ENCODE peak calls at places on chromosomes 6 and 20, in five cellular contexts. S, E, L, B and N are unnamed samples.

GRCh38 chr6:3422457-3422816 is 34.4 kb downstream of the SLC22A23 start:
- DNase-seq in B (no peak), S (no peak), L (no peak), E (no peak), N (no peak)

GRCh38 chr6:156175971-156176421 is 601.2 kb upstream of the ARID1B start:
- DNase-seq in L (peak), S (no peak), B (peak), E (peak), N (no peak)

GRCh38 chr20:63249891-63250290 is 4.4 kb downstream of the NKAIN4 start:
- DNase-seq in S (no peak), L (no peak), B (no peak), E (no peak), N (no peak)

GRCh38 chr20:43910564-43910963 is 4.1 kb upstream of the TOX2 start:
- DNase-seq in B (no peak), L (no peak), S (no peak), E (no peak), N (no peak)

GRCh38 chr20:3784226-3784853 is 2.2 kb downstream of the CENPB start:
- DNase-seq in L (no peak), B (no peak), S (no peak), E (no peak), N (no peak)

GRCh38 chr6:108074359-108075144 is at the start of gene OSTM1:
- DNase-seq in S (peak), E (peak), L (peak), B (peak), N (peak)

GRCh38 chr6:82385961-82386360 is 22.3 kb downstream of the TPBG start:
- DNase-seq in B (no peak), E (peak), S (peak), L (no peak), N (peak)

GRCh38 chr20:37364013-37364926 is 18.3 kb downstream of the SRC start:
- DNase-seq in L (no peak), B (no peak), S (no peak), E (no peak), N (no peak)

GRCh38 chr20:58714923-58715708 is 22.5 kb downstream of the NPEPL1 start:
- DNase-seq in B (no peak), E (no peak), S (no peak), L (no peak), N (no peak)

GRCh38 chr6:3009930-3010329 is 10.2 kb downstream of the NQO2 start:
- DNase-seq in E (no peak), B (no peak), S (no peak), L (no peak), N (no peak)

GRCh38 chr6:170122676-170123075 is 168.2 kb downstream of the DLL1 start:
- DNase-seq in S (no peak), E (peak), B (no peak), L (peak), N (no peak)

GRCh38 chr6:117449549-117450439 is 24.1 kb upstream of the ROS1 start:
- DNase-seq in B (peak), E (peak), L (peak), S (peak), N (no peak)

GRCh38 chr6:47476794-47477496 is 644 bp upstream of the CD2AP start:
- DNase-seq in E (no peak), S (no peak), L (no peak), B (no peak), N (no peak)

GRCh38 chr6:87066449-87067288 is 28.2 kb downstream of the CGA start:
- DNase-seq in E (peak), S (peak), L (peak), B (peak), N (peak)

GRCh38 chr6:116840091-116840490 is 11.2 kb upstream of the GPRC6A start:
- DNase-seq in L (no peak), B (no peak), S (no peak), E (peak), N (peak)

GRCh38 chr6:1930356-1930755 is 315.0 kb downstream of the GMDS start:
- DNase-seq in E (no peak), L (no peak), S (no peak), B (no peak), N (no peak)

GRCh38 chr6:148700047-148700712 is 46.6 kb upstream of the UST start:
- DNase-seq in B (no peak), E (no peak), L (no peak), S (no peak), N (no peak)

GRCh38 chr6:164751395-164751794 is 558.0 kb downstream of the C6orf118 start:
- DNase-seq in S (no peak), E (no peak), L (no peak), B (no peak), N (no peak)

GRCh38 chr6:164753517-164753916 is 555.9 kb downstream of the C6orf118 start:
- DNase-seq in E (peak), S (no peak), B (no peak), L (no peak), N (peak)

DNA sequence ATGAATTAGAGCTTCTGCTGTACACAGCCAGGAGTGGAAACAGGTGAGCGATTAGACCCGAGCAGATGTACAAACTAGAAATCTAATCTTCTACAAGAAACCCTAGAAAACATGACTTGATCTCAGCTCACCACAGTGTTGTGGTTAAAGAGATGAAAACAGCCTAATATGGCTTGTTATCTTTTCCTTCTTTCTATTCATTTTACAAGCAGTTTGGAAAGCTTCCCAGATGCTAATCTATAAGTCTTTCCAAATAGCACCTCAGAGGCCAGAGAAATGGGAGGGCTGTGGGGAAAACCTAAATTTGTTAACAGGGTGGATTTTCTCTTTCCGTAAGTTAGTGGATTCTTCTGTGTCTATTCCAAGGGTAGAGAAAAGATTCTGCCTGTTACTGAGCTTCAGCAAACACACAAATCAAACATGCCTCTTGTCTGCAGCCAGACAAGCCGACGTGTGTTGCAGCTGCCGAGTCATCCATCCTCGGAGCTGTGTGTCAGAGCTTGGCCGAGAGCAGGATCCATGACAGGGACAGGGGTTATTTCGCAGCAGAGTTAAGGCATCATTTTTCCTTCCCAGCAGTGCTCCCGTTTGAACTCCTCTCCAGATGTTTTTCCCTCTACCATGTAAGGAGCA is 560.2 kb downstream of the C6orf118 start:
- DNase-seq in S (no peak), E (peak), L (no peak), B (no peak), N (peak)
- H3K27ac ChIP-seq in S (no peak), E (no peak), L (no peak), B (no peak), N (no peak)

DNA sequence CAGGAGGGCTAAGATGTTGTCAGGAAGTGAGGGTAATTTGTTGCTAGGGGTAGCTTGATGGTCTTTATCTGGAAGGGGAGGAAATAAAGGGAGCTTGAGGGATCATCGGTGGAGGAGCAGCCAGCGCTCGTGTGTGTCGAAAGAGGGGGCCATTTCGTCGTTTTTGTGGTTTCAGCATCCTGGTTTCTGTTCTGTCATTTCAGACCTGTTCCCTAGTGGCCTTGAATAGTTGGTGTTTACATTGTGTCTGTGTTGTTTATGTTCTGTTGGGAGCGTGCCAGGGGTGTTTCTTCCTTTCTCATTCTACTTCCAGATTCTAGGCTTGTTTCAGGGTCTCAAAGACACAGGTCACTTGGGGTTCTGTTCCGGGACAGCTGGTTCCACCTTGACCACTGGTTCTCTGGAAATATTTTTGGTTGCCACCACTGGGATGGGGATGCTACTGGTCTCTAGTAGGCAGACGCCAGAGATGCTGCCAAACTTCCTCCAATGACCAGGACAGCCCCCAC is 113.9 kb upstream of the NAA20 start:
- DNase-seq in S (no peak), E (no peak), L (peak), B (no peak), N (no peak)
- TF ChIP-seq CTCF in S (no peak), E (no peak), L (no peak), B (no peak), N (no peak)

GRCh38 chr6:126054802-126055201 is 68.5 kb downstream of the TRMT11 start:
- DNase-seq in E (no peak), B (no peak), S (no peak), L (no peak), N (no peak)
- H3K27ac ChIP-seq in E (no peak), B (no peak), S (no peak), L (no peak), N (no peak)

GRCh38 chr20:33296206-33296605 is 13.2 kb downstream of the BPIFB1 start:
- DNase-seq in E (no peak), B (no peak), L (no peak), S (no peak), N (no peak)

GRCh38 chr20:33290852-33291251 is 7.8 kb downstream of the BPIFB1 start:
- DNase-seq in S (no peak), E (no peak), L (no peak), B (no peak), N (no peak)

GRCh38 chr20:33291416-33291815 is 8.4 kb downstream of the BPIFB1 start:
- DNase-seq in L (no peak), E (no peak), S (no peak), B (no peak), N (no peak)

GRCh38 chr20:33287884-33288283 is 4.9 kb downstream of the BPIFB1 start:
- DNase-seq in L (no peak), E (no peak), B (no peak), S (no peak), N (no peak)

DNA sequence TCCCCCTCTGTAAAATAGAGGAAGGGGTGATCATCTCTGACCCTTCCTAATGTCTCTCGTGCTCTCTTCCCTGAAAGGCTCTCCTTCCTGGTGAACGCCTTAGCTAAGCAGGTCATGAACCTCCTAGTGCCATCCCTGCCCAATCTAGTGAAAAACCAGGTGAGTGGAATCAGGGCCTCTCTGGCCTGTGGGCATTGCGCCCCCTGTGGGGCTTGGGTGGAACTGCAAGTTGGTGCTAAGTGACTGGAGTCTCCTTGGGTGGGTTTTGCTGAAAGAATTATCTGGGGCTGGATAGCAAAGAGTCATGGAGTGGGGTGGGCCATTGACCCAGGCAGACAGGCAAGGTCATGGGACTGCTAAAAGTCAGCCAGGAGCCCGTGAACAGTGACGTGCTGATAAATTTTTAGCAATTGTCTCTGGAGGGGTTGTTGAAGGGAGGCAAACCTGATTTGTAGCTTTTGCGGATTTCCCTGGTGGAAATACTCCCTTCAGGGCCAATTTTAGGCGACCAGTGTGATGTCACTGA is 8.9 kb downstream of the BPIFB1 start:
- DNase-seq in E (no peak), L (peak), S (peak), B (peak), N (peak)
- TF ChIP-seq CTCF in E (peak), L (no peak), S (peak), B (peak), N (peak)

DNA sequence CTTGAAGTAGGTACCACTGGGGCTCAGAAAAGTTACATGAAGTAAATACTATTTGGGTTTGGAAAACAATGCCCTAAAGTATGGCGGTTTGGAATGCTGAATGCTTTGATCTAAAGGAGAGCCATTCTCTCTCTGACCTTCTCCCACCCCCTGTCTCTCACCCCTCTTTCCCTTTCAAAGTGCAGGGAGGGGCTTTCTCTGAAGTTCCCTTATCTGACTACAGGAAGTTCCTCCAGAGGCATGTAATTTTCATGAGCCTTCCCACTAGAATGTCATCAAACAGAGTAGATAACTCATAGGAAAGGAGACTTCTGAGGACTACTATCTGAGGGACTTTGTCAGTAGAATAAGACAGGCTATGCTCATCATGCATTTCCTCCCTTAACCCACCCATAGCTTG is 216.7 kb upstream of the PCSK2 start:
- DNase-seq in E (no peak), B (no peak), L (no peak), S (no peak), N (no peak)
- H3K27ac ChIP-seq in E (no peak), B (no peak), L (no peak), S (no peak), N (no peak)